ENCODE peak calls at places on chromosomes 5 and 9, in five cellular contexts. One of them, this sample, is unnamed.

GRCh38 chr5:74864823-74865222 is 1.4 kb downstream of the FAM169A start:
- DNase-seq in heart right ventricle: no peak
- DNase-seq in cardiac fibroblast: peak
- DNase-seq in GM06990: no peak
- DNase-seq in right atrium auricular region: no peak
- DNase-seq in this sample: no peak

GRCh38 chr9:135567311-135567710 is 5.8 kb downstream of the PAEP start:
- DNase-seq in heart right ventricle: no peak
- DNase-seq in cardiac fibroblast: no peak
- DNase-seq in GM06990: no peak
- DNase-seq in right atrium auricular region: no peak
- DNase-seq in this sample: no peak

GRCh38 chr9:72132052-72132451 is 17.2 kb upstream of the GDA start:
- DNase-seq in heart right ventricle: no peak
- DNase-seq in cardiac fibroblast: no peak
- DNase-seq in GM06990: no peak
- DNase-seq in right atrium auricular region: no peak
- DNase-seq in this sample: no peak

GRCh38 chr5:19923742-19924141 is 64.3 kb downstream of the CDH18 start:
- DNase-seq in heart right ventricle: no peak
- DNase-seq in cardiac fibroblast: peak
- DNase-seq in GM06990: no peak
- DNase-seq in right atrium auricular region: no peak
- DNase-seq in this sample: no peak

GRCh38 chr9:33416996-33417395 is 14.6 kb upstream of the AQP7 start:
- DNase-seq in heart right ventricle: no peak
- DNase-seq in cardiac fibroblast: no peak
- DNase-seq in GM06990: no peak
- DNase-seq in right atrium auricular region: no peak
- DNase-seq in this sample: no peak

GRCh38 chr5:77791926-77792325 is 15.8 kb upstream of the TBCA start:
- DNase-seq in heart right ventricle: no peak
- DNase-seq in cardiac fibroblast: no peak
- DNase-seq in GM06990: no peak
- DNase-seq in right atrium auricular region: no peak
- DNase-seq in this sample: no peak

GRCh38 chr9:14309403-14309802 is 4.5 kb downstream of the NFIB start:
- DNase-seq in heart right ventricle: no peak
- DNase-seq in cardiac fibroblast: peak
- DNase-seq in GM06990: no peak
- DNase-seq in right atrium auricular region: no peak
- DNase-seq in this sample: no peak

GRCh38 chr5:139633295-139634027 is 14.7 kb upstream of the CXXC5 start:
- DNase-seq in heart right ventricle: peak
- DNase-seq in cardiac fibroblast: peak
- DNase-seq in GM06990: peak
- DNase-seq in right atrium auricular region: peak
- DNase-seq in this sample: no peak

GRCh38 chr5:71537681-71538080 is 49.5 kb upstream of the MCCC2 start:
- DNase-seq in heart right ventricle: no peak
- DNase-seq in cardiac fibroblast: no peak
- DNase-seq in GM06990: no peak
- DNase-seq in right atrium auricular region: no peak
- DNase-seq in this sample: peak

GRCh38 chr5:148913985-148914421 is 87.6 kb downstream of the ADRB2 start:
- DNase-seq in heart right ventricle: no peak
- DNase-seq in cardiac fibroblast: peak
- DNase-seq in GM06990: no peak
- DNase-seq in right atrium auricular region: no peak
- DNase-seq in this sample: no peak

GRCh38 chr5:121350493-121350892 is 501.2 kb upstream of the FTMT start:
- DNase-seq in heart right ventricle: no peak
- DNase-seq in cardiac fibroblast: peak
- DNase-seq in GM06990: no peak
- DNase-seq in right atrium auricular region: no peak
- DNase-seq in this sample: no peak

GRCh38 chr9:11417782-11418181 is 805.0 kb upstream of the PTPRD start:
- DNase-seq in heart right ventricle: no peak
- DNase-seq in cardiac fibroblast: no peak
- DNase-seq in GM06990: no peak
- DNase-seq in right atrium auricular region: no peak
- DNase-seq in this sample: no peak

GRCh38 chr9:84339951-84340350 is 607 bp downstream of the SLC28A3 start:
- DNase-seq in heart right ventricle: peak
- DNase-seq in cardiac fibroblast: no peak
- DNase-seq in GM06990: no peak
- DNase-seq in right atrium auricular region: no peak
- DNase-seq in this sample: no peak

GRCh38 chr5:61409568-61409967 is 77.5 kb downstream of the ZSWIM6 start:
- DNase-seq in heart right ventricle: no peak
- DNase-seq in cardiac fibroblast: peak
- DNase-seq in GM06990: no peak
- DNase-seq in right atrium auricular region: no peak
- DNase-seq in this sample: no peak

GRCh38 chr5:137500616-137501225 is 1.6 kb upstream of the SPOCK1 start:
- DNase-seq in heart right ventricle: no peak
- DNase-seq in cardiac fibroblast: no peak
- DNase-seq in GM06990: no peak
- DNase-seq in right atrium auricular region: no peak
- DNase-seq in this sample: no peak

GRCh38 chr9:135218331-135219225 is 131.1 kb downstream of the OLFM1 start:
- DNase-seq in heart right ventricle: no peak
- DNase-seq in cardiac fibroblast: no peak
- DNase-seq in GM06990: no peak
- DNase-seq in right atrium auricular region: no peak
- DNase-seq in this sample: peak

GRCh38 chr5:180866296-180866695 is 5.2 kb upstream of the ZFP62 start:
- DNase-seq in heart right ventricle: no peak
- DNase-seq in cardiac fibroblast: no peak
- DNase-seq in GM06990: no peak
- DNase-seq in right atrium auricular region: no peak
- DNase-seq in this sample: no peak

GRCh38 chr9:107600060-107600573 is 110.5 kb upstream of the KLF4 start:
- DNase-seq in heart right ventricle: peak
- DNase-seq in cardiac fibroblast: no peak
- DNase-seq in GM06990: no peak
- DNase-seq in right atrium auricular region: no peak
- DNase-seq in this sample: no peak

GRCh38 chr5:142063878-142064331 is 44.7 kb upstream of the NDFIP1 start:
- DNase-seq in heart right ventricle: peak
- DNase-seq in cardiac fibroblast: peak
- DNase-seq in GM06990: no peak
- DNase-seq in right atrium auricular region: peak
- DNase-seq in this sample: no peak

GRCh38 chr9:82167296-82167695 is 178.7 kb downstream of the SPATA31D1 start:
- DNase-seq in heart right ventricle: no peak
- DNase-seq in cardiac fibroblast: no peak
- DNase-seq in GM06990: no peak
- DNase-seq in right atrium auricular region: no peak
- DNase-seq in this sample: no peak

GRCh38 chr9:82170079-82170662 is 181.6 kb downstream of the SPATA31D1 start:
- DNase-seq in heart right ventricle: no peak
- DNase-seq in cardiac fibroblast: no peak
- DNase-seq in GM06990: no peak
- DNase-seq in right atrium auricular region: no peak
- DNase-seq in this sample: no peak

GRCh38 chr9:82170871-82171270 is 182.3 kb downstream of the SPATA31D1 start:
- DNase-seq in heart right ventricle: no peak
- DNase-seq in cardiac fibroblast: no peak
- DNase-seq in GM06990: no peak
- DNase-seq in right atrium auricular region: no peak
- DNase-seq in this sample: no peak

GRCh38 chr9:82164159-82164558 is 175.6 kb downstream of the SPATA31D1 start:
- DNase-seq in heart right ventricle: no peak
- DNase-seq in cardiac fibroblast: peak
- DNase-seq in GM06990: no peak
- DNase-seq in right atrium auricular region: no peak
- DNase-seq in this sample: no peak

GRCh38 chr9:82168585-82168984 is 180.0 kb downstream of the SPATA31D1 start:
- DNase-seq in heart right ventricle: no peak
- DNase-seq in cardiac fibroblast: peak
- DNase-seq in GM06990: no peak
- DNase-seq in right atrium auricular region: no peak
- DNase-seq in this sample: no peak
- TF ChIP-seq CTCF in heart right ventricle: no peak
- TF ChIP-seq CTCF in cardiac fibroblast: no peak
- TF ChIP-seq CTCF in GM06990: no peak
- TF ChIP-seq CTCF in right atrium auricular region: no peak
- TF ChIP-seq CTCF in this sample: no peak

DNA sequence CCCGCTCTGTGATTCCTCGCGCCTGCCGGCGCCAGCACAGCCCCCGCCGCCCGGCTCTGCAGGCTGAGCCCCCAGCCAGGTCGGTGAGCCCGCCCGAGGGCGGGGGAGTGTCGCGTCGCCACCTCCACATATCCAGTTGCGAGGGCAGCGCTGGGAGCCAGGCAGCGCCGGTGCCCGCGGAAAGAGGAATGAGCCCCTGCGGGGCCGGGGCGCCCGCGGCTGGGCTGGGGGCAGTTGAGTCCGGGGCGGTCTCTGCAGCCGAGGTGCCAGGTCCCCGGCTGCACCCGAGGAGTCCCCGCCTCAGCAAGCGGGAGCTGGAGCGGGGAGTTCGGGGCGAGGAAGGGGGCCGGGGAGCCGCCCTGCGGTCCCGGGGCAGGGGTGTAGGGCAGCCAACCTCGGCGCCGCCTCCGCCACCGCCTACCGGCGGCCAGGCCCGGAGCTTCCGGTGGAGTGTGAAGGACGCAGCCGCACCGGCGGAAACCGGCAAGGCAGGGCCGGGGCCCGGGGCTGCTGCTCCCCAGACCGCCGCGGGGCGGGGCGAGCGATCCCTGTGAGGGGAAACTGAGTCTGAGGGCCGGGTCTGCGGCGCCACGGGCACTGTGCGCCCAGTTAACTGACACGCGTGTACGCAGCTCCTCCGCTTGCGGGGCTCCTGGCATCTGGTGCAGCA is 2.3 kb upstream of the TRAF1 start:
- DNase-seq in heart right ventricle: peak
- DNase-seq in cardiac fibroblast: peak
- DNase-seq in GM06990: peak
- DNase-seq in right atrium auricular region: peak
- DNase-seq in this sample: no peak
- TF ChIP-seq CTCF in heart right ventricle: peak
- TF ChIP-seq CTCF in cardiac fibroblast: no peak
- TF ChIP-seq CTCF in GM06990: no peak
- TF ChIP-seq CTCF in right atrium auricular region: no peak
- TF ChIP-seq CTCF in this sample: peak

DNA sequence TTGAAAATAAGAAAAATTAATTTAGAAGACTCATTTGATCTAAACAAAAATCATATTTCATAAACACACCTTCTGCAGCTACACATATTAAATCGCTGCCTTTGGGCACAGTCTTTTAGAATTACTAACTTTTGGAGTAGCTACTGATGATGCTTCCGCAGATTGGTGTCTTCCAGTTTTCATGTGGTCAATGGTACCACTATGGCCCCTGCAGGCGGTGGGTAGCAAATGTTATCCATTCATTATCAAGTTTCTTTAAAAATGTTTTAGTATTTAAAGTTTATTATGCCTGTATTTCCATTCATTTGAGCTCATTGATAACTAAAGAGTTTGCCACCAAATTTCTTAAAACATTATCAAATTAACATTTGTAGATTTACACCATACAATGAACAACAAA is 122.9 kb upstream of the GRAMD2B start:
- DNase-seq in heart right ventricle: no peak
- DNase-seq in cardiac fibroblast: no peak
- DNase-seq in GM06990: no peak
- DNase-seq in right atrium auricular region: no peak
- DNase-seq in this sample: no peak
- TF ChIP-seq CTCF in heart right ventricle: peak
- TF ChIP-seq CTCF in cardiac fibroblast: no peak
- TF ChIP-seq CTCF in GM06990: no peak
- TF ChIP-seq CTCF in right atrium auricular region: no peak
- TF ChIP-seq CTCF in this sample: peak

GRCh38 chr9:89933578-89933977 is 328.8 kb downstream of the GADD45G start:
- DNase-seq in heart right ventricle: no peak
- DNase-seq in cardiac fibroblast: no peak
- DNase-seq in GM06990: no peak
- DNase-seq in right atrium auricular region: no peak
- DNase-seq in this sample: no peak

GRCh38 chr9:89935791-89936190 is 331.0 kb downstream of the GADD45G start:
- DNase-seq in heart right ventricle: no peak
- DNase-seq in cardiac fibroblast: no peak
- DNase-seq in GM06990: no peak
- DNase-seq in right atrium auricular region: no peak
- DNase-seq in this sample: no peak

GRCh38 chr9:89935115-89935514 is 330.3 kb downstream of the GADD45G start:
- DNase-seq in heart right ventricle: no peak
- DNase-seq in cardiac fibroblast: no peak
- DNase-seq in GM06990: no peak
- DNase-seq in right atrium auricular region: no peak
- DNase-seq in this sample: no peak

GRCh38 chr9:89939893-89940292 is 335.1 kb downstream of the GADD45G start:
- DNase-seq in heart right ventricle: no peak
- DNase-seq in cardiac fibroblast: no peak
- DNase-seq in GM06990: no peak
- DNase-seq in right atrium auricular region: no peak
- DNase-seq in this sample: no peak

DNA sequence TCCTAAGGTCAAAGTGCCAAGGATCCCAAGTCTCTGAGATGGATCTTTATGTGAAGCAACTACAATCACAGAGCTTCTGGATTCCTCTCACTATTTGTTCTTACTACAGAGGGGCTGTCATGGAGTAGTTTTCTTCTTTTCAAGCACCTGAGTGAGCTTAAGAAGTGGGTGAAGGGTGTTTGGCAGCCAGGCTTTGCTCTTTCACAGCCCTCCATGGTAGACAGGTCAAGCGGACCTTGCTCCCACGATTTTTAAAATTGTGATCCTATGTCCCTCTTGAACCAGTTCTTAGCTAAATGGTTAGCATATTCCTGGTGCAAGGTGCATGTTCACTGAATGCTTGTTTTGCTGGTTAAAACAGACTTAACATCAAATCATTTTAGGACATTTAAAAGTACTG is 332.2 kb downstream of the GADD45G start:
- DNase-seq in heart right ventricle: no peak
- DNase-seq in cardiac fibroblast: no peak
- DNase-seq in GM06990: no peak
- DNase-seq in right atrium auricular region: no peak
- DNase-seq in this sample: no peak
- TF ChIP-seq CTCF in heart right ventricle: no peak
- TF ChIP-seq CTCF in cardiac fibroblast: no peak
- TF ChIP-seq CTCF in GM06990: no peak
- TF ChIP-seq CTCF in right atrium auricular region: no peak
- TF ChIP-seq CTCF in this sample: no peak

GRCh38 chr5:115289104-115289503 is 7.3 kb downstream of the CCDC112 start:
- DNase-seq in heart right ventricle: no peak
- DNase-seq in cardiac fibroblast: no peak
- DNase-seq in GM06990: no peak
- DNase-seq in right atrium auricular region: no peak
- DNase-seq in this sample: no peak
- TF ChIP-seq CTCF in heart right ventricle: no peak
- TF ChIP-seq CTCF in cardiac fibroblast: no peak
- TF ChIP-seq CTCF in GM06990: no peak
- TF ChIP-seq CTCF in right atrium auricular region: no peak
- TF ChIP-seq CTCF in this sample: no peak

GRCh38 chr9:122144836-122145235 is 14.7 kb downstream of the NDUFA8 start:
- DNase-seq in heart right ventricle: no peak
- DNase-seq in cardiac fibroblast: peak
- DNase-seq in GM06990: no peak
- DNase-seq in right atrium auricular region: no peak
- DNase-seq in this sample: no peak
- TF ChIP-seq CTCF in heart right ventricle: peak
- TF ChIP-seq CTCF in cardiac fibroblast: peak
- TF ChIP-seq CTCF in GM06990: peak
- TF ChIP-seq CTCF in right atrium auricular region: peak
- TF ChIP-seq CTCF in this sample: peak